ENCODE peak calls at places on chromosome 6, in eight cellular contexts. W is effector memory CD4-positive, alpha-beta T cell; Y is HTR-8/SVneo; F is H9; G is brain microvascular endothelial cell; T is iris pigment epithelial cell; I is stimulated activated CD4-positive, alpha-beta T cell treated with anti-CD3 and anti-CD28 coated beads, Interleukin-4, amount 100 ng/mL, for 4 hours; M is ELR. D is an unnamed sample.

GRCh38 chr6:150813319-150813992 is 52.0 kb upstream of the MTHFD1L start:
- DNase-seq in W (no peak), Y (no peak), F (no peak), G (peak; percentile 6), T (peak; percentile 32), I (peak; percentile 12), M (peak; percentile 42), D (no peak)

GRCh38 chr6:18835976-18836375 is 448.8 kb downstream of the RNF144B start:
- DNase-seq in W (no peak), Y (no peak), F (no peak), G (no peak), T (no peak), I (no peak), M (peak; percentile 16), D (no peak)

GRCh38 chr6:6401401-6401800 is 80.9 kb upstream of the F13A1 start:
- DNase-seq in W (no peak), Y (no peak), F (no peak), G (no peak), T (no peak), I (no peak), M (no peak), D (no peak)

GRCh38 chr6:113645576-113645970 is 211.6 kb upstream of the MARCKS start:
- DNase-seq in W (no peak), Y (peak; percentile 83), F (no peak), G (peak; percentile 93), T (peak; percentile 98), I (no peak), M (peak; percentile 96), D (peak; percentile 96)

GRCh38 chr6:140438346-140438735 is 1063.9 kb upstream of the CITED2 start:
- DNase-seq in W (no peak), Y (no peak), F (no peak), G (no peak), T (peak; percentile 47), I (no peak), M (peak; percentile 23), D (no peak)

GRCh38 chr6:126377594-126378153 is 37.8 kb downstream of the CENPW start:
- DNase-seq in W (no peak), Y (no peak), F (no peak), G (no peak), T (no peak), I (no peak), M (no peak), D (no peak)

GRCh38 chr6:119720160-119720559 is 370.6 kb upstream of the MAN1A1 start:
- DNase-seq in W (no peak), Y (no peak), F (no peak), G (no peak), T (no peak), I (no peak), M (peak; percentile 23), D (no peak)

GRCh38 chr6:54493138-54493537 is 184.9 kb downstream of the TINAG start:
- DNase-seq in W (no peak), Y (peak; percentile 22), F (no peak), G (peak; percentile 27), T (peak; percentile 81), I (no peak), M (peak; percentile 84), D (no peak)

GRCh38 chr6:105511639-105512038 is 108.8 kb upstream of the PREP start:
- DNase-seq in W (no peak), Y (no peak), F (no peak), G (no peak), T (no peak), I (no peak), M (no peak), D (no peak)

GRCh38 chr6:170174124-170174770 is 116.6 kb downstream of the DLL1 start:
- DNase-seq in W (no peak), Y (no peak), F (peak; percentile 22), G (no peak), T (no peak), I (no peak), M (no peak), D (no peak)

GRCh38 chr6:42745083-42745637 is 743 bp downstream of the TBCC start:
- DNase-seq in W (peak; percentile 29), Y (no peak), F (peak; percentile 42), G (no peak), T (peak; percentile 61), I (no peak), M (peak; percentile 54), D (no peak)

GRCh38 chr6:104629826-104630225 is 229.9 kb downstream of the HACE1 start:
- DNase-seq in W (no peak), Y (no peak), F (no peak), G (no peak), T (no peak), I (no peak), M (no peak), D (no peak)

GRCh38 chr6:14001329-14002012 is 76.7 kb downstream of the RNF182 start:
- DNase-seq in W (no peak), Y (peak; percentile 87), F (no peak), G (peak; percentile 98), T (peak; percentile 93), I (no peak), M (peak; percentile 100), D (peak; percentile 96)

GRCh38 chr6:38528196-38528965 is 111.3 kb downstream of the BTBD9 start:
- DNase-seq in W (no peak), Y (no peak), F (no peak), G (no peak), T (peak; percentile 79), I (no peak), M (no peak), D (no peak)

GRCh38 chr6:134347141-134347540 is 29.2 kb upstream of the SGK1 start:
- DNase-seq in W (no peak), Y (no peak), F (no peak), G (no peak), T (no peak), I (no peak), M (no peak), D (no peak)

GRCh38 chr6:38495922-38496635 is 143.7 kb downstream of the BTBD9 start:
- DNase-seq in W (no peak), Y (no peak), F (no peak), G (peak; percentile 13), T (no peak), I (no peak), M (no peak), D (no peak)

GRCh38 chr6:20931093-20931492 is 396.8 kb downstream of the CDKAL1 start:
- DNase-seq in W (no peak), Y (no peak), F (no peak), G (no peak), T (no peak), I (no peak), M (no peak), D (no peak)

GRCh38 chr6:136582702-136583471 is 32.7 kb upstream of the MAP7 start:
- DNase-seq in W (no peak), Y (peak; percentile 51), F (no peak), G (peak; percentile 54), T (peak; percentile 92), I (no peak), M (peak; percentile 93), D (no peak)

GRCh38 chr6:61869632-61870400 is 416.2 kb downstream of the KHDRBS2 start:
- DNase-seq in W (no peak), Y (no peak), F (no peak), G (no peak), T (no peak), I (no peak), M (no peak), D (no peak)

GRCh38 chr6:167697316-167697715 is 129.4 kb upstream of the AFDN start:
- DNase-seq in W (no peak), Y (no peak), F (no peak), G (no peak), T (no peak), I (no peak), M (no peak), D (no peak)

GRCh38 chr6:39361657-39362486 is 39.4 kb upstream of the KCNK16 start:
- DNase-seq in W (no peak), Y (peak; percentile 69), F (peak; percentile 93), G (peak; percentile 64), T (peak; percentile 65), I (peak; percentile 45), M (peak; percentile 76), D (peak; percentile 14)

GRCh38 chr6:19837511-19838441 is 606 bp downstream of the ID4 start:
- DNase-seq in W (no peak), Y (peak; percentile 17), F (peak; percentile 55), G (no peak), T (peak; percentile 40), I (no peak), M (peak; percentile 40), D (no peak)

GRCh38 chr6:111177131-111177530 is 89.8 kb downstream of the SLC16A10 start:
- DNase-seq in W (no peak), Y (no peak), F (no peak), G (no peak), T (no peak), I (no peak), M (no peak), D (no peak)

GRCh38 chr6:160088069-160088773 is 33.4 kb upstream of the SLC22A1 start:
- DNase-seq in W (no peak), Y (peak; percentile 79), F (peak; percentile 44), G (peak; percentile 71), T (peak; percentile 78), I (no peak), M (peak; percentile 91), D (peak; percentile 23)

GRCh38 chr6:87848616-87849015 is 146.6 kb upstream of the AKIRIN2 start:
- DNase-seq in W (no peak), Y (no peak), F (no peak), G (no peak), T (no peak), I (no peak), M (no peak), D (no peak)

GRCh38 chr6:26537160-26537845 is 863 bp upstream of the HMGN4 start:
- DNase-seq in W (peak; percentile 87), Y (peak; percentile 68), F (peak; percentile 92), G (peak; percentile 95), T (peak; percentile 96), I (peak; percentile 82), M (peak; percentile 97), D (peak; percentile 85)

GRCh38 chr6:152098683-152099082 is 291.2 kb downstream of the ESR1 start:
- DNase-seq in W (no peak), Y (no peak), F (no peak), G (no peak), T (no peak), I (no peak), M (no peak), D (no peak)

GRCh38 chr6:88586371-88587157 is 376.9 kb downstream of the RNGTT start:
- DNase-seq in W (no peak), Y (no peak), F (no peak), G (no peak), T (no peak), I (no peak), M (no peak), D (no peak)

GRCh38 chr6:156833755-156834154 is 56.6 kb downstream of the ARID1B start:
- DNase-seq in W (no peak), Y (no peak), F (no peak), G (no peak), T (no peak), I (no peak), M (no peak), D (no peak)

GRCh38 chr6:79697430-79697829 is 66.3 kb downstream of the SH3BGRL2 start:
- DNase-seq in W (no peak), Y (no peak), F (no peak), G (no peak), T (no peak), I (no peak), M (no peak), D (no peak)

GRCh38 chr6:148577687-148578488 is 168.9 kb upstream of the UST start:
- DNase-seq in W (no peak), Y (peak; percentile 61), F (peak; percentile 91), G (peak; percentile 71), T (peak; percentile 76), I (peak; percentile 26), M (peak; percentile 83), D (no peak)

GRCh38 chr6:111307275-111307858 is 175.7 kb downstream of the REV3L start:
- DNase-seq in W (no peak), Y (no peak), F (no peak), G (no peak), T (no peak), I (no peak), M (no peak), D (no peak)

GRCh38 chr6:70369332-70369950 is 43.9 kb upstream of the FAM135A start:
- DNase-seq in W (peak; percentile 15), Y (peak; percentile 49), F (peak; percentile 76), G (peak; percentile 61), T (peak; percentile 65), I (peak; percentile 52), M (peak; percentile 76), D (peak; percentile 22)

GRCh38 chr6:162363757-162364156 is 363.8 kb downstream of the PRKN start:
- DNase-seq in W (no peak), Y (no peak), F (no peak), G (no peak), T (no peak), I (no peak), M (peak; percentile 32), D (no peak)

D was measured in HS-27A.